ENCODE peak calls at places on chromosomes 12 and 14, in ten cellular contexts. X is SW480, R is hippocampal formation, Y is tibial nerve, S is epithelial cell of esophagus, P is nucleus accumbens, O is NCI-H748 treated with DMSO at 0.1 percent for 48 hours, G is GDM1, Z is H7, W is substantia nigra. M is an unnamed sample.

GRCh38 chr14:99892406-99892805 is 99.2 kb downstream of the EML1 start:
- DNase-seq in X (no peak), R (peak; percentile 50), Y (no peak), S (no peak), P (no peak), O (no peak), G (no peak), Z (no peak), W (no peak), M (no peak)

GRCh38 chr12:108884116-108885012 is 4.5 kb downstream of the DAO start:
- DNase-seq in X (peak; percentile 26), R (no peak), Y (no peak), S (peak; percentile 48), P (no peak), O (peak; percentile 22), G (peak; percentile 62), Z (peak; percentile 73), W (no peak), M (peak; percentile 77)

GRCh38 chr12:50317198-50317597 is 33.9 kb upstream of the LIMA1 start:
- DNase-seq in X (peak; percentile 28), R (no peak), Y (no peak), S (no peak), P (no peak), O (no peak), G (no peak), Z (no peak), W (no peak), M (no peak)

GRCh38 chr12:130593056-130593455 is 123.0 kb downstream of the RIMBP2 start:
- DNase-seq in X (no peak), R (no peak), Y (no peak), S (no peak), P (no peak), O (no peak), G (no peak), Z (no peak), W (no peak), M (no peak)

GRCh38 chr12:133251732-133252131 is 16.1 kb upstream of the ANHX start:
- DNase-seq in X (no peak), R (no peak), Y (no peak), S (no peak), P (no peak), O (no peak), G (no peak), Z (no peak), W (no peak), M (no peak)

GRCh38 chr14:22928237-22929103 is 706 bp downstream of the PRMT5 start:
- DNase-seq in X (no peak), R (no peak), Y (no peak), S (no peak), P (no peak), O (no peak), G (no peak), Z (no peak), W (no peak), M (no peak)

GRCh38 chr14:69711065-69711464 is 55.9 kb upstream of the SRSF5 start:
- DNase-seq in X (no peak), R (no peak), Y (no peak), S (no peak), P (no peak), O (peak; percentile 78), G (no peak), Z (no peak), W (no peak), M (peak; percentile 87)

GRCh38 chr14:73717247-73717646 is 3.1 kb upstream of the PNMA1 start:
- DNase-seq in X (no peak), R (no peak), Y (no peak), S (no peak), P (no peak), O (no peak), G (no peak), Z (no peak), W (no peak), M (no peak)

GRCh38 chr14:104280085-104280901 is 141.9 kb downstream of the KIF26A start:
- DNase-seq in X (no peak), R (no peak), Y (no peak), S (no peak), P (no peak), O (no peak), G (no peak), Z (peak; percentile 44), W (no peak), M (peak; percentile 26)

GRCh38 chr12:107328442-107329133 is 235.2 kb upstream of the CRY1 start:
- DNase-seq in X (peak; percentile 86), R (no peak), Y (no peak), S (peak; percentile 52), P (no peak), O (no peak), G (peak; percentile 47), Z (no peak), W (no peak), M (no peak)

GRCh38 chr14:64974563-64974962 is 2.4 kb upstream of the RAB15 start:
- DNase-seq in X (no peak), R (no peak), Y (no peak), S (no peak), P (no peak), O (no peak), G (no peak), Z (peak; percentile 76), W (no peak), M (no peak)

GRCh38 chr12:124913474-124914391 is 717 bp downstream of the UBC start:
- DNase-seq in X (peak; percentile 89), R (no peak), Y (peak; percentile 80), S (peak; percentile 80), P (no peak), O (no peak), G (no peak), Z (peak; percentile 71), W (no peak), M (peak; percentile 92)

GRCh38 chr12:56529656-56530055 is 8.0 kb downstream of the RBMS2 start:
- DNase-seq in X (no peak), R (no peak), Y (no peak), S (peak; percentile 35), P (no peak), O (no peak), G (no peak), Z (no peak), W (no peak), M (no peak)

GRCh38 chr12:111148005-111148404 is 220.9 kb downstream of the PHETA1 start:
- DNase-seq in X (no peak), R (no peak), Y (no peak), S (no peak), P (no peak), O (no peak), G (no peak), Z (no peak), W (no peak), M (no peak)

GRCh38 chr12:52257074-52257551 is 17.3 kb upstream of the KRT86 start:
- DNase-seq in X (no peak), R (no peak), Y (no peak), S (no peak), P (no peak), O (no peak), G (no peak), Z (no peak), W (no peak), M (no peak)

GRCh38 chr12:105100207-105100985 is 7.1 kb upstream of the WASHC4 start:
- DNase-seq in X (no peak), R (no peak), Y (no peak), S (peak; percentile 68), P (no peak), O (no peak), G (no peak), Z (no peak), W (no peak), M (no peak)

GRCh38 chr14:37650356-37651037 is 55.1 kb downstream of the TTC6 start:
- DNase-seq in X (no peak), R (no peak), Y (no peak), S (peak; percentile 17), P (no peak), O (peak; percentile 82), G (no peak), Z (no peak), W (no peak), M (no peak)

M was measured in Right ventricle myocardium superior.